ENCODE peak calls at places on chromosomes 13 and 19, in four cellular contexts. P is nephron progenitor cell, W is fibroblast of lung, T is uterus. H is an unnamed sample.

GRCh38 chr13:93066187-93066586 is 160.4 kb upstream of the GPC6 start:
- DNase-seq in P (no peak), W (peak), T (no peak), H (no peak)

GRCh38 chr13:89076622-89077021 is 1405.5 kb downstream of the SLITRK5 start:
- DNase-seq in P (no peak), W (no peak), T (no peak), H (no peak)

GRCh38 chr13:19634129-19634740 is 776 bp downstream of the MPHOSPH8 start:
- DNase-seq in P (no peak), W (peak), T (no peak), H (no peak)

GRCh38 chr13:110921695-110922094 is 6.8 kb upstream of the ANKRD10 start:
- DNase-seq in P (no peak), W (no peak), T (no peak), H (no peak)

GRCh38 chr13:49060698-49061387 is 85.1 kb downstream of the FNDC3A start:
- DNase-seq in P (no peak), W (peak), T (no peak), H (no peak)

GRCh38 chr19:1081301-1082164 is 13.6 kb downstream of the POLR2E start:
- DNase-seq in P (no peak), W (no peak), T (no peak), H (no peak)

GRCh38 chr19:8631425-8631819 is 989 bp downstream of the NFILZ start:
- DNase-seq in P (peak), W (peak), T (no peak), H (no peak)

GRCh38 chr13:89673789-89674311 is 1673.6 kb upstream of the MIR17HG start:
- DNase-seq in P (no peak), W (no peak), T (no peak), H (no peak)

GRCh38 chr19:50401505-50402450 is 17.0 kb upstream of the SPIB start:
- DNase-seq in P (no peak), W (no peak), T (no peak), H (no peak)

GRCh38 chr13:61192826-61193225 is 222.8 kb downstream of the PCDH20 start:
- DNase-seq in P (no peak), W (no peak), T (no peak), H (no peak)

GRCh38 chr19:27955484-27955883 is 1257.5 kb downstream of the UQCRFS1 start:
- DNase-seq in P (no peak), W (no peak), T (no peak), H (no peak)

GRCh38 chr13:79810671-79811070 is 329.7 kb downstream of the NDFIP2 start:
- DNase-seq in P (no peak), W (peak), T (no peak), H (no peak)

GRCh38 chr19:16627194-16627927 is 643 bp downstream of the MED26 start:
- DNase-seq in P (peak), W (no peak), T (no peak), H (no peak)

GRCh38 chr13:64078025-64078424 is 2662.4 kb upstream of the PCDH20 start:
- DNase-seq in P (no peak), W (no peak), T (no peak), H (no peak)

GRCh38 chr13:106318941-106319411 is 216.5 kb downstream of the EFNB2 start:
- DNase-seq in P (no peak), W (peak), T (peak), H (no peak)

GRCh38 chr13:65932587-65933239 is 1297.4 kb downstream of the PCDH9 start:
- DNase-seq in P (peak), W (no peak), T (no peak), H (no peak)

GRCh38 chr13:34459856-34460255 is 482.2 kb upstream of the NBEA start:
- DNase-seq in P (no peak), W (no peak), T (no peak), H (no peak)

GRCh38 chr13:101681834-101682233 is 229.4 kb downstream of the ITGBL1 start:
- DNase-seq in P (no peak), W (peak), T (no peak), H (no peak)

GRCh38 chr13:98142427-98143156 is at the start of gene FARP1:
- DNase-seq in P (peak), W (peak), T (peak), H (peak)

GRCh38 chr13:28820099-28821051 is at the start of gene MTUS2:
- DNase-seq in P (peak), W (no peak), T (no peak), H (no peak)

GRCh38 chr13:67147257-67148218 is 82.6 kb downstream of the PCDH9 start:
- DNase-seq in P (no peak), W (peak), T (no peak), H (no peak)

GRCh38 chr19:4889034-4889825 is 13.5 kb downstream of the ARRDC5 start:
- DNase-seq in P (no peak), W (peak), T (no peak), H (peak)

GRCh38 chr13:43787998-43788397 is 1.2 kb upstream of the ENOX1 start:
- DNase-seq in P (no peak), W (peak), T (no peak), H (no peak)

GRCh38 chr19:29812080-29812880 is 489 bp downstream of the CCNE1 start:
- DNase-seq in P (peak), W (no peak), T (no peak), H (no peak)

GRCh38 chr13:73519720-73520119 is 460.9 kb downstream of the KLF5 start:
- DNase-seq in P (no peak), W (peak), T (no peak), H (no peak)

GRCh38 chr19:10736189-10736588 is 18.3 kb downstream of the DNM2 start:
- DNase-seq in P (no peak), W (no peak), T (no peak), H (no peak)

GRCh38 chr13:105336706-105337582 is 1198.5 kb downstream of the EFNB2 start:
- DNase-seq in P (no peak), W (peak), T (no peak), H (no peak)

GRCh38 chr19:16541526-16542044 is 652 bp downstream of the CHERP start:
- DNase-seq in P (peak), W (no peak), T (no peak), H (no peak)

GRCh38 chr19:16654151-16654550 is 5.8 kb downstream of the SMIM7 start:
- DNase-seq in P (no peak), W (no peak), T (no peak), H (no peak)

GRCh38 chr19:44718441-44719261 is 19.7 kb downstream of the CEACAM16 start:
- DNase-seq in P (peak), W (peak), T (peak), H (no peak)

GRCh38 chr13:101267656-101268055 is 148.7 kb downstream of the NALCN start:
- DNase-seq in P (no peak), W (peak), T (no peak), H (no peak)

GRCh38 chr13:45705145-45705695 is 3.1 kb downstream of the CBY2 start:
- DNase-seq in P (no peak), W (no peak), T (no peak), H (no peak)
- TF ChIP-seq CTCF in P (no peak), W (no peak), T (no peak), H (no peak)

GRCh38 chr19:35612559-35613321 is at the start of gene HAUS5:
- DNase-seq in P (peak), W (peak), T (peak), H (peak)
- TF ChIP-seq CTCF in P (no peak), W (no peak), T (peak), H (no peak)

DNA sequence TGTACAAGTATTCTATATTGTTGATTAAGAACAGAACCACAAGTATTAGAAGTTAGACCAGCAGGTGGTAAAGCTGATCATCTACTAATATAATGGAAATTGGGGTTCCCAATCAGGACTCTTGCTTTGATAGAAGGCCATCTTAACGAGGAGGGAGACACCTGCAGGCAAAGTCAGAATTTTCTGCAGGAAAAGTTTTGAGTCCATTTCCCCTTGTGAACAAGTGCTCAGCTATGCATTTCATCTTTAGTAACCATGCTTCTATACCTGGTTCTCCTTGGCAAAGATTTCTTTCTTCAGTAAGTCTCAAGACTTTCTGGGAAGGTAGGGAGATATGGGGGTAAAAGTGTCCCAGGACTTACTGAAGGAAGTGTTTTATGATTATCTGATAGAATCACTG is 36.1 kb upstream of the USPL1 start:
- DNase-seq in P (no peak), W (no peak), T (no peak), H (no peak)
- TF ChIP-seq CTCF in P (no peak), W (no peak), T (peak), H (peak)

GRCh38 chr19:40584007-40584406 is 7.3 kb downstream of the SHKBP1 start:
- DNase-seq in P (no peak), W (no peak), T (no peak), H (no peak)
- TF ChIP-seq CTCF in P (peak), W (no peak), T (no peak), H (peak)

GRCh38 chr13:113793718-113794085 is 34.7 kb downstream of the TMEM255B start:
- DNase-seq in P (no peak), W (no peak), T (no peak), H (no peak)

GRCh38 chr13:113792236-113792770 is 33.3 kb downstream of the TMEM255B start:
- DNase-seq in P (no peak), W (no peak), T (no peak), H (no peak)

GRCh38 chr13:113794764-113795173 is 35.7 kb downstream of the TMEM255B start:
- DNase-seq in P (no peak), W (no peak), T (no peak), H (no peak)

GRCh38 chr13:113792821-113793717 is 34.0 kb downstream of the TMEM255B start:
- DNase-seq in P (no peak), W (no peak), T (no peak), H (no peak)

GRCh38 chr13:113794086-113794485 is 35.1 kb downstream of the TMEM255B start:
- DNase-seq in P (no peak), W (no peak), T (no peak), H (no peak)
- TF ChIP-seq CTCF in P (no peak), W (no peak), T (no peak), H (no peak)

GRCh38 chr19:46191356-46191755 is 38.2 kb upstream of the IGFL1 start:
- DNase-seq in P (no peak), W (no peak), T (no peak), H (no peak)

GRCh38 chr19:46191972-46192371 is 37.6 kb upstream of the IGFL1 start:
- DNase-seq in P (no peak), W (no peak), T (no peak), H (no peak)

GRCh38 chr19:46192990-46193650 is 36.4 kb upstream of the IGFL1 start:
- DNase-seq in P (no peak), W (peak), T (no peak), H (no peak)

GRCh38 chr19:46195104-46195503 is 34.4 kb upstream of the IGFL1 start:
- DNase-seq in P (no peak), W (no peak), T (no peak), H (no peak)

GRCh38 chr19:46193678-46194077 is 35.9 kb upstream of the IGFL1 start:
- DNase-seq in P (no peak), W (no peak), T (no peak), H (no peak)
- TF ChIP-seq CTCF in P (no peak), W (no peak), T (no peak), H (no peak)

GRCh38 chr19:17794412-17794730 is 567 bp upstream of the B3GNT3 start:
- DNase-seq in P (no peak), W (no peak), T (no peak), H (no peak)
- TF ChIP-seq CTCF in P (no peak), W (no peak), T (no peak), H (no peak)

GRCh38 chr19:41957161-41957837 is 1.8 kb downstream of the RABAC1 start:
- DNase-seq in P (no peak), W (no peak), T (no peak), H (no peak)

GRCh38 chr19:41958367-41959055 is 610 bp downstream of the RABAC1 start:
- DNase-seq in P (peak), W (peak), T (peak), H (peak)

GRCh38 chr19:41960973-41961372 is 1.9 kb upstream of the RABAC1 start:
- DNase-seq in P (no peak), W (no peak), T (no peak), H (no peak)

GRCh38 chr19:41957838-41958366 is 1.2 kb downstream of the RABAC1 start:
- DNase-seq in P (peak), W (peak), T (peak), H (peak)

DNA sequence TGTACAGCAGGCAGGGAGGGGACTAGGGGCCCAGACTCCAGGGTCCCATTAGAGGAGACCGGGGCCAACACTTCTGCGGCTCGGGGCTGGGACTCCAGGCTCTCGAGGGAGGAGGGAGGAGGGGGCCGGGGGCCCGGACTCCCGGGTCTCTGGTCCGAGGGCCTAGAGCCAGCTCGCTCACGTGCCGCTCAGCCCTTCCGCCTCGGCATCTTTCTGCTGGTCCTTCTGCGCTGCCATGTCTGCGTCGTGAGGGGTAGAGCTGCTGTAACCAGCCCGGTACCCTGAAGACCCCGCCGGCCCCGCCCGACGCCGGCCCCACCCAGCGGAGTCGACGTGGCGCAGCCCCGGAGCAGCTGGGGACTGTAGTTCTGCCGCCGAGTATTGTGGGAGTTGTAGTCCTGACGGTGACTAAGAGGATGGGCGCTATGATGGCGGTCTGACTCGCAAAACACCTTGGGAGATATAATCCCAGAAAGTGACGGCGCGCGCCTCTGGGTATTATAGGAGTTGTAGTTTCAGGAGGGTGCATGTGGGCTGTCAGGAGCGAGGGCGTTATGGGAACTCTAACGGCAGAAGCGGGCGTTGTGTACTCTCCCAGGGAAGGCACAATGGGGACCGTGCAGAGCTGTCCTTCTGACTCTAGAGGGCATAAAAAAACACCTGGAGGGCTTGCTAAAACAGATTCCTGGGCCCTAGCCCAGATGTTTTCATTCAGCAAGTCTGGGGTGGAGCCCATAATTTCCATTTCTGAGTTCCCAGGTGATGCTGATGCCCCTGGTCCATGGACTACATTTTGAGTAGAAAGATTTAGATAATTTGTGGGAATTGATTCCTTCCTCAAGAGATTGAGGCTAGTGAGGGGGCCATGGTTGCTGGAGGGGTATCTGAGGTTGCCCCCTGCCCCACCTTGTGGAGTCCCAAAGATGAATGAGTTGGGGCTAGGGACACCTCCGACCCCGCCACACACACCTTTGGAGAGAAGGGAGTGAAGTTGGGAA is at the start of gene RABAC1:
- DNase-seq in P (peak), W (peak), T (peak), H (peak)
- TF ChIP-seq CTCF in P (no peak), W (peak), T (peak), H (no peak)

GRCh38 chr19:3292958-3293529 is 68.6 kb downstream of the CELF5 start:
- DNase-seq in P (no peak), W (no peak), T (no peak), H (no peak)
- TF ChIP-seq CTCF in P (no peak), W (no peak), T (no peak), H (no peak)

GRCh38 chr19:19738564-19738963 is 5.7 kb upstream of the ZNF14 start:
- DNase-seq in P (no peak), W (no peak), T (no peak), H (no peak)

GRCh38 chr19:19737559-19738332 is 4.8 kb upstream of the ZNF14 start:
- DNase-seq in P (no peak), W (no peak), T (no peak), H (no peak)

GRCh38 chr19:19732579-19733501 is at the start of gene ZNF14:
- DNase-seq in P (peak), W (peak), T (peak), H (peak)
- TF ChIP-seq CTCF in P (no peak), W (peak), T (no peak), H (no peak)

H was measured in D721Med.